ENCODE peak calls at places on chromosomes 5 and 9, in nine cellular contexts. One of them, this sample, is unnamed.

GRCh38 chr9:37683531-37684371 is 33.0 kb downstream of the FRMPD1 start:
- DNase-seq in choroid plexus epithelial cell: no peak
- DNase-seq in CD14-positive monocyte: no peak
- DNase-seq in A549: no peak
- DNase-seq in tibial nerve: no peak
- DNase-seq in heart right ventricle: no peak
- DNase-seq in AG09309: no peak
- DNase-seq in CD4-positive, alpha-beta T cell: no peak
- DNase-seq in AG10803: no peak
- DNase-seq in this sample: no peak

GRCh38 chr5:77743181-77743580 is 33.0 kb downstream of the TBCA start:
- DNase-seq in choroid plexus epithelial cell: peak
- DNase-seq in CD14-positive monocyte: no peak
- DNase-seq in A549: no peak
- DNase-seq in tibial nerve: no peak
- DNase-seq in heart right ventricle: no peak
- DNase-seq in AG09309: no peak
- DNase-seq in CD4-positive, alpha-beta T cell: no peak
- DNase-seq in AG10803: no peak
- DNase-seq in this sample: no peak

GRCh38 chr5:96288166-96288844 is 144.7 kb downstream of the PCSK1 start:
- DNase-seq in choroid plexus epithelial cell: peak
- DNase-seq in CD14-positive monocyte: no peak
- DNase-seq in A549: no peak
- DNase-seq in tibial nerve: no peak
- DNase-seq in heart right ventricle: no peak
- DNase-seq in AG09309: peak
- DNase-seq in CD4-positive, alpha-beta T cell: no peak
- DNase-seq in AG10803: peak
- DNase-seq in this sample: no peak

GRCh38 chr9:87370003-87370685 is 127.5 kb upstream of the DAPK1 start:
- DNase-seq in choroid plexus epithelial cell: peak
- DNase-seq in CD14-positive monocyte: no peak
- DNase-seq in A549: no peak
- DNase-seq in tibial nerve: no peak
- DNase-seq in heart right ventricle: no peak
- DNase-seq in AG09309: no peak
- DNase-seq in CD4-positive, alpha-beta T cell: no peak
- DNase-seq in AG10803: no peak
- DNase-seq in this sample: no peak

GRCh38 chr5:154194348-154195329 is 4.1 kb downstream of the GALNT10 start:
- DNase-seq in choroid plexus epithelial cell: peak
- DNase-seq in CD14-positive monocyte: no peak
- DNase-seq in A549: no peak
- DNase-seq in tibial nerve: no peak
- DNase-seq in heart right ventricle: no peak
- DNase-seq in AG09309: no peak
- DNase-seq in CD4-positive, alpha-beta T cell: no peak
- DNase-seq in AG10803: peak
- DNase-seq in this sample: no peak

GRCh38 chr5:98499892-98500291 is 273.6 kb upstream of the RGMB start:
- DNase-seq in choroid plexus epithelial cell: no peak
- DNase-seq in CD14-positive monocyte: no peak
- DNase-seq in A549: no peak
- DNase-seq in tibial nerve: no peak
- DNase-seq in heart right ventricle: no peak
- DNase-seq in AG09309: no peak
- DNase-seq in CD4-positive, alpha-beta T cell: no peak
- DNase-seq in AG10803: no peak
- DNase-seq in this sample: no peak

GRCh38 chr9:125660557-125660956 is 46.5 kb downstream of the MAPKAP1 start:
- DNase-seq in choroid plexus epithelial cell: no peak
- DNase-seq in CD14-positive monocyte: no peak
- DNase-seq in A549: no peak
- DNase-seq in tibial nerve: no peak
- DNase-seq in heart right ventricle: no peak
- DNase-seq in AG09309: no peak
- DNase-seq in CD4-positive, alpha-beta T cell: no peak
- DNase-seq in AG10803: no peak
- DNase-seq in this sample: no peak

GRCh38 chr5:178277346-178277745 is 44.7 kb upstream of the PHYKPL start:
- DNase-seq in choroid plexus epithelial cell: no peak
- DNase-seq in CD14-positive monocyte: no peak
- DNase-seq in A549: no peak
- DNase-seq in tibial nerve: no peak
- DNase-seq in heart right ventricle: no peak
- DNase-seq in AG09309: no peak
- DNase-seq in CD4-positive, alpha-beta T cell: no peak
- DNase-seq in AG10803: no peak
- DNase-seq in this sample: no peak

GRCh38 chr9:17130725-17131124 is 4.1 kb upstream of the CNTLN start:
- DNase-seq in choroid plexus epithelial cell: no peak
- DNase-seq in CD14-positive monocyte: no peak
- DNase-seq in A549: no peak
- DNase-seq in tibial nerve: no peak
- DNase-seq in heart right ventricle: no peak
- DNase-seq in AG09309: no peak
- DNase-seq in CD4-positive, alpha-beta T cell: no peak
- DNase-seq in AG10803: no peak
- DNase-seq in this sample: no peak

GRCh38 chr9:133591116-133591910 is 17.9 kb downstream of the FAM163B start:
- DNase-seq in choroid plexus epithelial cell: no peak
- DNase-seq in CD14-positive monocyte: no peak
- DNase-seq in A549: no peak
- DNase-seq in tibial nerve: no peak
- DNase-seq in heart right ventricle: no peak
- DNase-seq in AG09309: no peak
- DNase-seq in CD4-positive, alpha-beta T cell: no peak
- DNase-seq in AG10803: no peak
- DNase-seq in this sample: no peak

GRCh38 chr9:133587466-133587865 is 21.7 kb downstream of the FAM163B start:
- DNase-seq in choroid plexus epithelial cell: no peak
- DNase-seq in CD14-positive monocyte: no peak
- DNase-seq in A549: no peak
- DNase-seq in tibial nerve: no peak
- DNase-seq in heart right ventricle: no peak
- DNase-seq in AG09309: no peak
- DNase-seq in CD4-positive, alpha-beta T cell: no peak
- DNase-seq in AG10803: no peak
- DNase-seq in this sample: no peak

GRCh38 chr9:133591985-133592384 is 17.2 kb downstream of the FAM163B start:
- DNase-seq in choroid plexus epithelial cell: no peak
- DNase-seq in CD14-positive monocyte: no peak
- DNase-seq in A549: no peak
- DNase-seq in tibial nerve: no peak
- DNase-seq in heart right ventricle: no peak
- DNase-seq in AG09309: no peak
- DNase-seq in CD4-positive, alpha-beta T cell: no peak
- DNase-seq in AG10803: no peak
- DNase-seq in this sample: no peak

GRCh38 chr9:133590231-133590855 is 18.8 kb downstream of the FAM163B start:
- DNase-seq in choroid plexus epithelial cell: no peak
- DNase-seq in CD14-positive monocyte: no peak
- DNase-seq in A549: no peak
- DNase-seq in tibial nerve: no peak
- DNase-seq in heart right ventricle: no peak
- DNase-seq in AG09309: no peak
- DNase-seq in CD4-positive, alpha-beta T cell: no peak
- DNase-seq in AG10803: no peak
- DNase-seq in this sample: no peak

GRCh38 chr9:133589454-133590227 is 19.5 kb downstream of the FAM163B start:
- DNase-seq in choroid plexus epithelial cell: no peak
- DNase-seq in CD14-positive monocyte: no peak
- DNase-seq in A549: no peak
- DNase-seq in tibial nerve: no peak
- DNase-seq in heart right ventricle: no peak
- DNase-seq in AG09309: no peak
- DNase-seq in CD4-positive, alpha-beta T cell: peak
- DNase-seq in AG10803: no peak
- DNase-seq in this sample: no peak
- TF ChIP-seq CTCF in choroid plexus epithelial cell: peak
- TF ChIP-seq CTCF in CD14-positive monocyte: peak
- TF ChIP-seq CTCF in A549: peak
- TF ChIP-seq CTCF in tibial nerve: peak
- TF ChIP-seq CTCF in heart right ventricle: peak
- TF ChIP-seq CTCF in AG09309: peak
- TF ChIP-seq CTCF in CD4-positive, alpha-beta T cell: peak
- TF ChIP-seq CTCF in AG10803: peak
- TF ChIP-seq CTCF in this sample: no peak

GRCh38 chr5:115349001-115349817 is 52.8 kb upstream of the CCDC112 start:
- DNase-seq in choroid plexus epithelial cell: peak
- DNase-seq in CD14-positive monocyte: no peak
- DNase-seq in A549: peak
- DNase-seq in tibial nerve: no peak
- DNase-seq in heart right ventricle: no peak
- DNase-seq in AG09309: peak
- DNase-seq in CD4-positive, alpha-beta T cell: no peak
- DNase-seq in AG10803: peak
- DNase-seq in this sample: no peak
- TF ChIP-seq CTCF in choroid plexus epithelial cell: peak
- TF ChIP-seq CTCF in CD14-positive monocyte: no peak
- TF ChIP-seq CTCF in A549: no peak
- TF ChIP-seq CTCF in tibial nerve: peak
- TF ChIP-seq CTCF in heart right ventricle: no peak
- TF ChIP-seq CTCF in AG09309: no peak
- TF ChIP-seq CTCF in CD4-positive, alpha-beta T cell: no peak
- TF ChIP-seq CTCF in AG10803: peak
- TF ChIP-seq CTCF in this sample: no peak

GRCh38 chr9:133683494-133684460 is 47.6 kb downstream of the DBH start:
- DNase-seq in choroid plexus epithelial cell: peak
- DNase-seq in CD14-positive monocyte: no peak
- DNase-seq in A549: no peak
- DNase-seq in tibial nerve: no peak
- DNase-seq in heart right ventricle: peak
- DNase-seq in AG09309: no peak
- DNase-seq in CD4-positive, alpha-beta T cell: peak
- DNase-seq in AG10803: peak
- DNase-seq in this sample: no peak
- TF ChIP-seq CTCF in choroid plexus epithelial cell: peak
- TF ChIP-seq CTCF in CD14-positive monocyte: no peak
- TF ChIP-seq CTCF in A549: no peak
- TF ChIP-seq CTCF in tibial nerve: no peak
- TF ChIP-seq CTCF in heart right ventricle: peak
- TF ChIP-seq CTCF in AG09309: no peak
- TF ChIP-seq CTCF in CD4-positive, alpha-beta T cell: no peak
- TF ChIP-seq CTCF in AG10803: no peak
- TF ChIP-seq CTCF in this sample: no peak

DNA sequence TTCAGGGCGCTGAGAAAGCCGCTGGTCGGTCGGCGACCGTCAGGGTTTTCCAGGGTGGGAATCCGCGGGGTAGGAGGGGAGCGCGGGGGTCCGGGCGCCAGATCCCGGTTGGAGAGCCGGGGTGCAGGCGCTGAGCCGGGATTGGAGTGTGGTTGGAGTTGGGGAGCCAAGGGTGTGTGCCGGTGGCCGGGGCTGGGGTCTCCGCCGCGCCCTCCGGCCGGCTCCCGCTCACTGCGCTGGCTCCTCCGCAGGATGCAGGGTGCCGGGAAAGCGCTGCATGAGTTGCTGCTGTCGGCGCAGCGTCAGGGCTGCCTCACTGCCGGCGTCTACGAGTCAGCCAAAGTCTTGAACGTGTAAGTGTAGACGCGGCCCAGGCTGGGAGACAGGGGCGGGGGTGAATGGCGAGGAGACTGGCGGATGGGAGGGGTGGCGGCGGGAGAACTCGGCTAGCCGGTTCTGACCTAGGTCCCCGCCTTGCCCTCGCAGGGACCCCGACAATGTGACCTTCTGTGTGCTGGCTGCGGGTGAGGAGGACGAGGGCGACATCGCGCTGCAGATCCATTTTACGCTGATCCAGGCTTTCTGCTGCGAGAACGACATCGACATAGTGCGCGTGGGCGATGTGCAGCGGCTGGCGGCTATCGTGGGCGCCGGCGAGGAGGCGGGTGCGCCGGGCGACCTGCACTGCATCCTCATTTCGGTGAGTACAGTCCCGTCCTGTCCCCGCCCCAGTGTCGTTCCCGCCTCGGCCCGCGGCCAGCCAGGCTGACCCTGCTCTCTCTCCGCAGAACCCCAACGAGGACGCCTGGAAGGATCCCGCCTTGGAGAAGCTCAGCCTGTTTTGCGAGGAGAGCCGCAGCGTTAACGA is 603 bp downstream of the GADD45G start:
- DNase-seq in choroid plexus epithelial cell: peak
- DNase-seq in CD14-positive monocyte: peak
- DNase-seq in A549: no peak
- DNase-seq in tibial nerve: peak
- DNase-seq in heart right ventricle: peak
- DNase-seq in AG09309: no peak
- DNase-seq in CD4-positive, alpha-beta T cell: peak
- DNase-seq in AG10803: no peak
- DNase-seq in this sample: no peak
- TF ChIP-seq CTCF in choroid plexus epithelial cell: no peak
- TF ChIP-seq CTCF in CD14-positive monocyte: peak
- TF ChIP-seq CTCF in A549: no peak
- TF ChIP-seq CTCF in tibial nerve: peak
- TF ChIP-seq CTCF in heart right ventricle: no peak
- TF ChIP-seq CTCF in AG09309: no peak
- TF ChIP-seq CTCF in CD4-positive, alpha-beta T cell: no peak
- TF ChIP-seq CTCF in AG10803: no peak
- TF ChIP-seq CTCF in this sample: no peak

GRCh38 chr9:94643176-94643575 is 3.9 kb upstream of the FBP1 start:
- DNase-seq in choroid plexus epithelial cell: no peak
- DNase-seq in CD14-positive monocyte: peak
- DNase-seq in A549: no peak
- DNase-seq in tibial nerve: no peak
- DNase-seq in heart right ventricle: no peak
- DNase-seq in AG09309: no peak
- DNase-seq in CD4-positive, alpha-beta T cell: no peak
- DNase-seq in AG10803: no peak
- DNase-seq in this sample: no peak
- TF ChIP-seq CTCF in choroid plexus epithelial cell: no peak
- TF ChIP-seq CTCF in CD14-positive monocyte: no peak
- TF ChIP-seq CTCF in A549: no peak
- TF ChIP-seq CTCF in tibial nerve: no peak
- TF ChIP-seq CTCF in heart right ventricle: no peak
- TF ChIP-seq CTCF in AG09309: no peak
- TF ChIP-seq CTCF in CD4-positive, alpha-beta T cell: no peak
- TF ChIP-seq CTCF in AG10803: no peak
- TF ChIP-seq CTCF in this sample: no peak

GRCh38 chr5:111935022-111935421 is 178.0 kb upstream of the NREP start:
- DNase-seq in choroid plexus epithelial cell: peak
- DNase-seq in CD14-positive monocyte: no peak
- DNase-seq in A549: no peak
- DNase-seq in tibial nerve: no peak
- DNase-seq in heart right ventricle: no peak
- DNase-seq in AG09309: no peak
- DNase-seq in CD4-positive, alpha-beta T cell: no peak
- DNase-seq in AG10803: no peak
- DNase-seq in this sample: no peak
- TF ChIP-seq CTCF in choroid plexus epithelial cell: no peak
- TF ChIP-seq CTCF in CD14-positive monocyte: no peak
- TF ChIP-seq CTCF in A549: no peak
- TF ChIP-seq CTCF in tibial nerve: no peak
- TF ChIP-seq CTCF in heart right ventricle: no peak
- TF ChIP-seq CTCF in AG09309: no peak
- TF ChIP-seq CTCF in CD4-positive, alpha-beta T cell: no peak
- TF ChIP-seq CTCF in AG10803: no peak
- TF ChIP-seq CTCF in this sample: no peak

GRCh38 chr9:133421615-133422542 is at the start of gene ADAMTS13:
- DNase-seq in choroid plexus epithelial cell: peak
- DNase-seq in CD14-positive monocyte: no peak
- DNase-seq in A549: peak
- DNase-seq in tibial nerve: no peak
- DNase-seq in heart right ventricle: no peak
- DNase-seq in AG09309: no peak
- DNase-seq in CD4-positive, alpha-beta T cell: no peak
- DNase-seq in AG10803: no peak
- DNase-seq in this sample: peak
- TF ChIP-seq CTCF in choroid plexus epithelial cell: peak
- TF ChIP-seq CTCF in CD14-positive monocyte: no peak
- TF ChIP-seq CTCF in A549: no peak
- TF ChIP-seq CTCF in tibial nerve: no peak
- TF ChIP-seq CTCF in heart right ventricle: no peak
- TF ChIP-seq CTCF in AG09309: peak
- TF ChIP-seq CTCF in CD4-positive, alpha-beta T cell: no peak
- TF ChIP-seq CTCF in AG10803: no peak
- TF ChIP-seq CTCF in this sample: no peak

GRCh38 chr5:62722360-62722759 is 143.7 kb downstream of the LRRC70 start:
- DNase-seq in choroid plexus epithelial cell: no peak
- DNase-seq in CD14-positive monocyte: no peak
- DNase-seq in A549: peak
- DNase-seq in tibial nerve: no peak
- DNase-seq in heart right ventricle: no peak
- DNase-seq in AG09309: no peak
- DNase-seq in CD4-positive, alpha-beta T cell: no peak
- DNase-seq in AG10803: no peak
- DNase-seq in this sample: no peak
- TF ChIP-seq CTCF in choroid plexus epithelial cell: no peak
- TF ChIP-seq CTCF in CD14-positive monocyte: no peak
- TF ChIP-seq CTCF in A549: no peak
- TF ChIP-seq CTCF in tibial nerve: no peak
- TF ChIP-seq CTCF in heart right ventricle: no peak
- TF ChIP-seq CTCF in AG09309: no peak
- TF ChIP-seq CTCF in CD4-positive, alpha-beta T cell: no peak
- TF ChIP-seq CTCF in AG10803: no peak
- TF ChIP-seq CTCF in this sample: no peak